ENCODE peak calls at places on chromosomes 6 and 20, in five cellular contexts. T is iris pigment epithelial cell; V is CD14-positive monocyte; A is psoas muscle; L is activated CD4-positive, CD25-positive, alpha-beta regulatory T cell. O is an unnamed sample.

GRCh38 chr6:2940010-2940850 is 31.1 kb downstream of the SERPINB6 start:
- DNase-seq in T (no peak), V (no peak), A (no peak), L (peak; percentile 39), O (no peak)

GRCh38 chr20:3716195-3716834 is 3.9 kb upstream of the SIGLEC1 start:
- DNase-seq in T (peak; percentile 42), V (no peak), A (no peak), L (no peak), O (no peak)

GRCh38 chr6:167496707-167497106 is 171.8 kb downstream of the TTLL2 start:
- DNase-seq in T (no peak), V (no peak), A (no peak), L (no peak), O (no peak)

GRCh38 chr6:35093118-35093445 is 48.1 kb downstream of the TCP11 start:
- DNase-seq in T (no peak), V (no peak), A (no peak), L (no peak), O (no peak)

GRCh38 chr20:25090492-25091429 is 8.8 kb upstream of the VSX1 start:
- DNase-seq in T (no peak), V (no peak), A (no peak), L (peak; percentile 59), O (no peak)

GRCh38 chr20:3165473-3166337 is 6.0 kb upstream of the FASTKD5 start:
- DNase-seq in T (peak; percentile 58), V (no peak), A (peak; percentile 57), L (no peak), O (no peak)

GRCh38 chr20:17646901-17647301 is 35.1 kb downstream of the RRBP1 start:
- DNase-seq in T (no peak), V (no peak), A (no peak), L (no peak), O (no peak)

GRCh38 chr6:25942561-25943147 is 12.2 kb upstream of the SLC17A2 start:
- DNase-seq in T (peak; percentile 61), V (no peak), A (no peak), L (no peak), O (no peak)

GRCh38 chr6:166580076-166581050 is 6.1 kb downstream of the RAMACL start:
- DNase-seq in T (no peak), V (no peak), A (no peak), L (no peak), O (no peak)

GRCh38 chr20:63686492-63687321 is 9.7 kb upstream of the TNFRSF6B start:
- DNase-seq in T (peak; percentile 88), V (peak; percentile 89), A (peak; percentile 78), L (no peak), O (no peak)

GRCh38 chr6:158501638-158502592 is 58.0 kb upstream of the TMEM181 start:
- DNase-seq in T (no peak), V (no peak), A (no peak), L (no peak), O (no peak)

GRCh38 chr6:140857734-140858380 is 1274.9 kb upstream of the GJE1 start:
- DNase-seq in T (peak; percentile 99), V (no peak), A (no peak), L (no peak), O (no peak)

GRCh38 chr20:57350086-57350710 is 857 bp upstream of the RAE1 start:
- DNase-seq in T (no peak), V (no peak), A (no peak), L (no peak), O (no peak)

GRCh38 chr20:57980526-57980925 is 247.9 kb downstream of the ANKRD60 start:
- DNase-seq in T (no peak), V (no peak), A (no peak), L (no peak), O (no peak)

GRCh38 chr6:130252527-130253237 is 29.9 kb upstream of the SAMD3 start:
- DNase-seq in T (no peak), V (no peak), A (no peak), L (no peak), O (no peak)

GRCh38 chr20:22428051-22428450 is 156.3 kb downstream of the FOXA2 start:
- DNase-seq in T (no peak), V (no peak), A (no peak), L (no peak), O (no peak)

GRCh38 chr20:50344232-50345071 is 153.8 kb downstream of the CEBPB start:
- DNase-seq in T (no peak), V (no peak), A (no peak), L (no peak), O (no peak)

GRCh38 chr6:24936641-24937317 is 1.0 kb upstream of the RIPOR2 start:
- DNase-seq in T (no peak), V (peak; percentile 55), A (no peak), L (no peak), O (no peak)

GRCh38 chr6:168413856-168414255 is 27.1 kb upstream of the SMOC2 start:
- DNase-seq in T (no peak), V (no peak), A (no peak), L (no peak), O (no peak)

GRCh38 chr6:157272866-157273755 is 50.2 kb downstream of the TMEM242 start:
- DNase-seq in T (no peak), V (no peak), A (no peak), L (peak; percentile 12), O (no peak)

GRCh38 chr6:3315841-3316240 is 57.1 kb downstream of the PSMG4 start:
- DNase-seq in T (no peak), V (no peak), A (no peak), L (no peak), O (no peak)

GRCh38 chr6:109236140-109237081 is 141.1 kb downstream of the CEP57L1 start:
- DNase-seq in T (no peak), V (no peak), A (no peak), L (no peak), O (no peak)

GRCh38 chr6:30037182-30037788 is 23.8 kb upstream of the POLR1H start:
- DNase-seq in T (peak; percentile 34), V (no peak), A (no peak), L (no peak), O (no peak)